ENCODE peak calls at places on chromosomes 5 and 9, in ten cellular contexts. M is GOT3; A is B cell; J is anterior cingulate cortex; B is fibroblast of mammary gland; C is NCI-H2081; V is NCI-H1417 treated with DMSO at 0.1 percent for 48 hours; D is dorsolateral prefrontal cortex; T is MCF 10A; O is CD4-positive, alpha-beta memory T cell. Y is an unnamed sample.

GRCh38 chr9:122420315-122420714 is 49.5 kb downstream of the PTGS1 start:
- DNase-seq in M (no peak), A (no peak), J (no peak), B (no peak), C (no peak), V (no peak), D (no peak), T (no peak), O (no peak), Y (no peak)

GRCh38 chr9:127706836-127707241 is at the start of gene CFAP157:
- DNase-seq in M (no peak), A (no peak), J (no peak), B (no peak), C (peak), V (no peak), D (no peak), T (peak), O (no peak), Y (no peak)

GRCh38 chr9:90340421-90340820 is 302.2 kb downstream of the DIRAS2 start:
- DNase-seq in M (no peak), A (no peak), J (no peak), B (peak), C (no peak), V (no peak), D (no peak), T (no peak), O (no peak), Y (no peak)

GRCh38 chr5:43973908-43974307 is 370.9 kb downstream of the NNT start:
- DNase-seq in M (no peak), A (no peak), J (no peak), B (no peak), C (no peak), V (no peak), D (no peak), T (no peak), O (no peak), Y (no peak)

GRCh38 chr5:81782811-81783210 is 31.9 kb upstream of the SSBP2 start:
- DNase-seq in M (no peak), A (no peak), J (no peak), B (peak), C (no peak), V (no peak), D (no peak), T (no peak), O (no peak), Y (no peak)

GRCh38 chr5:151434570-151435237 is 12.7 kb upstream of the SLC36A1 start:
- DNase-seq in M (no peak), A (no peak), J (no peak), B (no peak), C (no peak), V (no peak), D (no peak), T (no peak), O (no peak), Y (no peak)

GRCh38 chr9:36166150-36166927 is 2.8 kb upstream of the CCIN start:
- DNase-seq in M (peak), A (peak), J (peak), B (peak), C (peak), V (no peak), D (peak), T (peak), O (peak), Y (peak)

GRCh38 chr5:134555889-134556311 is 30.4 kb downstream of the JADE2 start:
- DNase-seq in M (peak), A (peak), J (peak), B (peak), C (peak), V (no peak), D (no peak), T (peak), O (peak), Y (peak)

GRCh38 chr5:156188026-156188425 is 138.9 kb upstream of the SGCD start:
- DNase-seq in M (no peak), A (no peak), J (no peak), B (peak), C (no peak), V (no peak), D (no peak), T (no peak), O (no peak), Y (no peak)

GRCh38 chr9:136821333-136822031 is 13.7 kb downstream of the RABL6 start:
- DNase-seq in M (no peak), A (no peak), J (no peak), B (peak), C (no peak), V (no peak), D (no peak), T (no peak), O (no peak), Y (no peak)

GRCh38 chr5:179818746-179819295 is 1.9 kb upstream of the SQSTM1 start:
- DNase-seq in M (peak), A (peak), J (peak), B (peak), C (peak), V (no peak), D (peak), T (peak), O (peak), Y (peak)

Y was measured in C1 segment of cervical spinal cord.